ENCODE peak calls at places on chromosome 17, in ten cellular contexts. One of them, this sample, is unnamed. For H3K4me1, the result is how much of the 10 kb centered on the place peaks cover.

GRCh38 chr17:17387017-17387416 is 83.8 kb downstream of the NT5M start:
- DNase-seq in neural progenitor cell: no peak
- DNase-seq in GM23338: no peak
- DNase-seq in fibroblast of lung: no peak
- DNase-seq in upper lobe of right lung: no peak
- DNase-seq in right atrium auricular region: no peak
- DNase-seq in neuronal stem cell: no peak
- DNase-seq in body of pancreas: peak
- DNase-seq in breast epithelium: no peak
- DNase-seq in effector memory CD4-positive, alpha-beta T cell: no peak
- DNase-seq in this sample: no peak

GRCh38 chr17:54899201-54899600 is 1.5 kb upstream of the TOM1L1 start:
- DNase-seq in neural progenitor cell: no peak
- DNase-seq in GM23338: no peak
- DNase-seq in fibroblast of lung: no peak
- DNase-seq in upper lobe of right lung: no peak
- DNase-seq in right atrium auricular region: no peak
- DNase-seq in neuronal stem cell: no peak
- DNase-seq in body of pancreas: no peak
- DNase-seq in breast epithelium: no peak
- DNase-seq in effector memory CD4-positive, alpha-beta T cell: no peak
- DNase-seq in this sample: no peak

GRCh38 chr17:48770954-48771353 is 42.4 kb upstream of the HOXB13 start:
- DNase-seq in neural progenitor cell: no peak
- DNase-seq in GM23338: no peak
- DNase-seq in fibroblast of lung: no peak
- DNase-seq in upper lobe of right lung: peak
- DNase-seq in right atrium auricular region: no peak
- DNase-seq in neuronal stem cell: no peak
- DNase-seq in body of pancreas: no peak
- DNase-seq in breast epithelium: no peak
- DNase-seq in effector memory CD4-positive, alpha-beta T cell: no peak
- DNase-seq in this sample: no peak

GRCh38 chr17:48505788-48506187 is 25.0 kb downstream of the HOXB1 start:
- DNase-seq in neural progenitor cell: no peak
- DNase-seq in GM23338: no peak
- DNase-seq in fibroblast of lung: peak
- DNase-seq in upper lobe of right lung: no peak
- DNase-seq in right atrium auricular region: no peak
- DNase-seq in neuronal stem cell: no peak
- DNase-seq in body of pancreas: no peak
- DNase-seq in breast epithelium: peak
- DNase-seq in effector memory CD4-positive, alpha-beta T cell: peak
- DNase-seq in this sample: no peak

GRCh38 chr17:4492762-4493561 is 5.7 kb upstream of the SPNS2 start:
- DNase-seq in neural progenitor cell: peak
- DNase-seq in GM23338: peak
- DNase-seq in fibroblast of lung: peak
- DNase-seq in upper lobe of right lung: no peak
- DNase-seq in right atrium auricular region: no peak
- DNase-seq in neuronal stem cell: peak
- DNase-seq in body of pancreas: no peak
- DNase-seq in breast epithelium: no peak
- DNase-seq in effector memory CD4-positive, alpha-beta T cell: no peak
- DNase-seq in this sample: peak

GRCh38 chr17:57442914-57443571 is 186.7 kb downstream of the MSI2 start:
- DNase-seq in neural progenitor cell: no peak
- DNase-seq in GM23338: no peak
- DNase-seq in fibroblast of lung: peak
- DNase-seq in upper lobe of right lung: no peak
- DNase-seq in right atrium auricular region: no peak
- DNase-seq in neuronal stem cell: no peak
- DNase-seq in body of pancreas: no peak
- DNase-seq in breast epithelium: peak
- DNase-seq in effector memory CD4-positive, alpha-beta T cell: no peak
- DNase-seq in this sample: no peak

GRCh38 chr17:82943339-82943738 is 103.5 kb upstream of the ZNF750 start:
- DNase-seq in neural progenitor cell: no peak
- DNase-seq in GM23338: no peak
- DNase-seq in fibroblast of lung: no peak
- DNase-seq in upper lobe of right lung: peak
- DNase-seq in right atrium auricular region: no peak
- DNase-seq in neuronal stem cell: no peak
- DNase-seq in body of pancreas: no peak
- DNase-seq in breast epithelium: no peak
- DNase-seq in effector memory CD4-positive, alpha-beta T cell: no peak
- DNase-seq in this sample: no peak

GRCh38 chr17:17719966-17720543 is 38.8 kb downstream of the RAI1 start:
- DNase-seq in neural progenitor cell: no peak
- DNase-seq in GM23338: no peak
- DNase-seq in fibroblast of lung: no peak
- DNase-seq in upper lobe of right lung: no peak
- DNase-seq in right atrium auricular region: no peak
- DNase-seq in neuronal stem cell: no peak
- DNase-seq in body of pancreas: no peak
- DNase-seq in breast epithelium: no peak
- DNase-seq in effector memory CD4-positive, alpha-beta T cell: no peak
- DNase-seq in this sample: no peak

DNA sequence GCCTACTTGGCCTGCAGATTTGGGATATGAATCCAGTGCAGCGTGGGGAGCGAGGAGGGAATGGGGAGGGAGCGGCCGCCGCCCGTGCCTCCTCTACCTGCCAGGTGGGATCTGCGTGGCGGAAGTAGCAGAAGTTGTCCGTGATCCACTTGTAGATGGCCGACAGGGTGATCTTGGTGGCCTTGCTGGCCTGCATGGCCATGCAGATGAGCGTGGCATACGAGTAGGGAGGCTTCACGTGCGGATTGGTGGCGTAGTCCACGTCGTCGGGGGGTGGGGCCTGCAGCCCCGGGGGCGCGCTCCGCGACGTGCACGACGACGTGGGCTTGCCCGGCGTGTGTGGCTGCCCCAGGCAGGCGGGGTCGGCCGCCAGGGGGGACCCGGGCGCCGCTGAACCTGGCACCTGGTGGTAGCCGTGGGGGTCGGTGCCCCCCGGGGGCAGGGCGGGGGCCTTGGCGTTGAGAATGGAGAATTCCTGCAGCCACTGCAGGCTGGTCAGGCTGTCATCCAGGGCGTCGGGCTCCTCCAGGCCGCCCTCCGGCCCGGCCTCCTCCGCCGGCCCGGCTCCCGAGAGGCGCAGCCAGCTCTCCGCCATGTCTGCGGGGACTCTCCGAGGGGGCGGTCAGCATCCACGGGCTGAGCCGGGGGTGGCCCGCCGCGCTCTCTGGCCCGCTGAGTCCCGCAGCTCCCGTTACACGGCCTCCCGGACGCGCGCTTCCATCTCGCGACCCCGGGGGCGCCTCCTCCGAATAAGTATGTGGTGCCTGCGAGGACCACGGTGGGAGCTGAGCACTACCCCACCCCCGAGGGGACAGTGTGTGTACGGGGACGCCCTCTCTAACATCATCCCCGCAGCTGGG is 1.0 kb downstream of the FOXJ1 start:
- DNase-seq in neural progenitor cell: peak
- DNase-seq in GM23338: peak
- DNase-seq in fibroblast of lung: no peak
- DNase-seq in upper lobe of right lung: peak
- DNase-seq in right atrium auricular region: no peak
- DNase-seq in neuronal stem cell: no peak
- DNase-seq in body of pancreas: no peak
- DNase-seq in breast epithelium: no peak
- DNase-seq in effector memory CD4-positive, alpha-beta T cell: no peak
- DNase-seq in this sample: no peak
- H3K4me3 ChIP-seq in neural progenitor cell: peak
- H3K4me3 ChIP-seq in GM23338: peak
- H3K4me3 ChIP-seq in fibroblast of lung: no peak
- H3K4me3 ChIP-seq in upper lobe of right lung: peak
- H3K4me3 ChIP-seq in right atrium auricular region: peak
- H3K4me3 ChIP-seq in neuronal stem cell: peak
- H3K4me3 ChIP-seq in body of pancreas: no peak
- H3K4me3 ChIP-seq in breast epithelium: no peak
- H3K4me3 ChIP-seq in effector memory CD4-positive, alpha-beta T cell: peak
- H3K4me3 ChIP-seq in this sample: peak

GRCh38 chr17:78748730-78749317 is 33.2 kb downstream of the CYTH1 start:
- DNase-seq in neural progenitor cell: no peak
- DNase-seq in GM23338: no peak
- DNase-seq in fibroblast of lung: peak
- DNase-seq in upper lobe of right lung: peak
- DNase-seq in right atrium auricular region: peak
- DNase-seq in neuronal stem cell: no peak
- DNase-seq in body of pancreas: no peak
- DNase-seq in breast epithelium: peak
- DNase-seq in effector memory CD4-positive, alpha-beta T cell: peak
- DNase-seq in this sample: no peak

GRCh38 chr17:78759203-78759968 is 22.7 kb downstream of the CYTH1 start:
- DNase-seq in neural progenitor cell: no peak
- DNase-seq in GM23338: no peak
- DNase-seq in fibroblast of lung: peak
- DNase-seq in upper lobe of right lung: peak
- DNase-seq in right atrium auricular region: no peak
- DNase-seq in neuronal stem cell: no peak
- DNase-seq in body of pancreas: peak
- DNase-seq in breast epithelium: no peak
- DNase-seq in effector memory CD4-positive, alpha-beta T cell: peak
- DNase-seq in this sample: no peak

GRCh38 chr17:78748048-78748729 is 33.9 kb downstream of the CYTH1 start:
- DNase-seq in neural progenitor cell: no peak
- DNase-seq in GM23338: no peak
- DNase-seq in fibroblast of lung: no peak
- DNase-seq in upper lobe of right lung: no peak
- DNase-seq in right atrium auricular region: no peak
- DNase-seq in neuronal stem cell: no peak
- DNase-seq in body of pancreas: peak
- DNase-seq in breast epithelium: no peak
- DNase-seq in effector memory CD4-positive, alpha-beta T cell: no peak
- DNase-seq in this sample: no peak

GRCh38 chr17:78751447-78752067 is 30.5 kb downstream of the CYTH1 start:
- DNase-seq in neural progenitor cell: no peak
- DNase-seq in GM23338: no peak
- DNase-seq in fibroblast of lung: no peak
- DNase-seq in upper lobe of right lung: no peak
- DNase-seq in right atrium auricular region: no peak
- DNase-seq in neuronal stem cell: no peak
- DNase-seq in body of pancreas: no peak
- DNase-seq in breast epithelium: no peak
- DNase-seq in effector memory CD4-positive, alpha-beta T cell: no peak
- DNase-seq in this sample: no peak

DNA sequence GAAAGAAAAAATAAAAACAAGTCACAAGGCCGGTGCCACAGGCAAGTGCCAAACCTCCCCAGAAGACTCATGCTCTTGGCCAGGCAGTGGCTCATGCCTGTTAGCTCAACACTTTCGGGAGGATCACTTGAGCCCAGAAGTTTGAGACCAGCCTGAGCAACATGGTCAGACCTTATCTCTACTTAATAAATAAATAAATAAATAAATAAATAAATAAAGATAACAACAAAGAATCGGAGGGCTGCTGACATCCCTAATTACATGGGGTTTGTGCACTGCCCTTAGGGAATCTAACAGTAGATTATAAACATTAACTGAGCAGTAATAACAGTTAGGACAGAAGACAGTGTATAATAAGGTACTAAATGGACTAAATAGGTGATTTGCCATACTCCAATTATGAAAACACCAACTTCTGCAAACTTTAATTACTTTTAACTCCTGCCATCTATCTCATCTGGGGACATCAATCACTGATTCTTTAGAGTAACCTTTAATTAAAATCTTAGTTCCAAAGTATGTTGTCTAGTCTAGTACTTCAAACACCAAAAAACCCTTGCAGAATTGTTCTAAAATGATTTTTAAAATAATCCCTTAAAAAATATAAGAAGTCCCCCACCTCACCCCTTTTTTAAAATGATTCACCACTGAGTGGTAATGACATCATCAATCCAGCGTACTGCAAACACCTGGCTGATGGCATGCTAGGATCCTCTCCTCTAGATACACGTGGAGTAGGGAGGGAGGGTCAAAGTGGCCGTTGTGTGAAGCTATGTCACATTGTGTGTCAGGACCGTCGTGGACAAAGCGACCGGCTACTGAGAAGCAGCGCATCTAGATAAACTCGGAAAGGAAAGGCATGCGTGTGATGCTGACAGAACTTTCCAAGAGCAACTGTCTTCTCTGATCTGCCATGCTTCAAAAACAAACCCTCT is 28.5 kb downstream of the CYTH1 start:
- DNase-seq in neural progenitor cell: no peak
- DNase-seq in GM23338: no peak
- DNase-seq in fibroblast of lung: peak
- DNase-seq in upper lobe of right lung: no peak
- DNase-seq in right atrium auricular region: no peak
- DNase-seq in neuronal stem cell: no peak
- DNase-seq in body of pancreas: no peak
- DNase-seq in breast epithelium: no peak
- DNase-seq in effector memory CD4-positive, alpha-beta T cell: no peak
- DNase-seq in this sample: no peak
- H3K4me1 ChIP-seq in neural progenitor cell: under half
- H3K4me1 ChIP-seq in GM23338: under half
- H3K4me1 ChIP-seq in fibroblast of lung: under half
- H3K4me1 ChIP-seq in upper lobe of right lung: half or more
- H3K4me1 ChIP-seq in right atrium auricular region: under half
- H3K4me1 ChIP-seq in neuronal stem cell: under half
- H3K4me1 ChIP-seq in body of pancreas: under half
- H3K4me1 ChIP-seq in breast epithelium: under half
- H3K4me1 ChIP-seq in effector memory CD4-positive, alpha-beta T cell: half or more
- H3K4me1 ChIP-seq in this sample: under half

DNA sequence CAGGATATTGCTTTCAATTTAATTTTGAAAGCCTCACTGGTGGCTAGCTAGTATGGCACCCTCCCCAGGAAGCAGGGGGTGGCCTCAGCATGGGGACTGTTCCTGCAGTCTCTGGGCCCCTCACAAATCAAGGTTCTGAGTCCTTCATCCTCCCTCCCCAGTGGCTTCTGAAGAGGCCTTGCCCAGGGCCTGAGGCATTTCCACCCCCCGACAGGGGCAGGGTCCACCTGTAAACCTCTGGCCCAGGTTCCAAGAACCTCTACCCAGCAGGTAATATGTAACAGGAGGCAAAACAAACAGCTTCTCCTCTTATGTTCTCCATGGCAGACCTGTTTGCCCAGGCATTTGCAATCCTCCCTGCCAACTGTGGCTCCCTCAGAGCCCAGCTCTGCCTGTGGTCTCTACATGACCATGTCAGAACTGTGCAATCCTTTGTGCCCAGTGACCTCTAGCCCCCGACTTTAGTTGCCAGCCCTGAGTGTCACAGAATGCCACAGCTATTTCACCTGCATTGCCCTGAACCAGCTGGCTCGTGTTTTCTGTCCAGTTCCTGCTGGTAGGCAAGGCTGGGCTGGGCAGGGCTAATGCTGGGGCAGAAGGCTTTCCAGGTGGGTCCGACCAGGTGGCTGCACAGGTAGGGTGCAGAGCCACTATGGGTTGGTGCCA is 14.3 kb downstream of the ACSF2 start:
- DNase-seq in neural progenitor cell: no peak
- DNase-seq in GM23338: no peak
- DNase-seq in fibroblast of lung: no peak
- DNase-seq in upper lobe of right lung: peak
- DNase-seq in right atrium auricular region: no peak
- DNase-seq in neuronal stem cell: no peak
- DNase-seq in body of pancreas: peak
- DNase-seq in breast epithelium: peak
- DNase-seq in effector memory CD4-positive, alpha-beta T cell: no peak
- DNase-seq in this sample: no peak
- H3K4me3 ChIP-seq in neural progenitor cell: no peak
- H3K4me3 ChIP-seq in GM23338: no peak
- H3K4me3 ChIP-seq in fibroblast of lung: no peak
- H3K4me3 ChIP-seq in upper lobe of right lung: no peak
- H3K4me3 ChIP-seq in right atrium auricular region: no peak
- H3K4me3 ChIP-seq in neuronal stem cell: no peak
- H3K4me3 ChIP-seq in body of pancreas: no peak
- H3K4me3 ChIP-seq in breast epithelium: no peak
- H3K4me3 ChIP-seq in effector memory CD4-positive, alpha-beta T cell: no peak
- H3K4me3 ChIP-seq in this sample: no peak

GRCh38 chr17:10550014-10550413 is 556 bp upstream of the MYH2 start:
- DNase-seq in neural progenitor cell: no peak
- DNase-seq in GM23338: peak
- DNase-seq in fibroblast of lung: no peak
- DNase-seq in upper lobe of right lung: no peak
- DNase-seq in right atrium auricular region: no peak
- DNase-seq in neuronal stem cell: no peak
- DNase-seq in body of pancreas: no peak
- DNase-seq in breast epithelium: no peak
- DNase-seq in effector memory CD4-positive, alpha-beta T cell: no peak
- DNase-seq in this sample: no peak
- H3K4me1 ChIP-seq in neural progenitor cell: under half
- H3K4me1 ChIP-seq in GM23338: under half
- H3K4me1 ChIP-seq in fibroblast of lung: under half
- H3K4me1 ChIP-seq in upper lobe of right lung: under half
- H3K4me1 ChIP-seq in right atrium auricular region: under half
- H3K4me1 ChIP-seq in neuronal stem cell: under half
- H3K4me1 ChIP-seq in body of pancreas: under half
- H3K4me1 ChIP-seq in breast epithelium: under half
- H3K4me1 ChIP-seq in effector memory CD4-positive, alpha-beta T cell: under half
- H3K4me1 ChIP-seq in this sample: under half